ENCODE peak calls at places on chromosomes 3 and 15, in four cellular contexts. One of them, this sample, is unnamed.

GRCh38 chr3:188534633-188535032 is 380.7 kb downstream of the LPP start:
- DNase-seq in GM12878: no peak
- DNase-seq in NT2/D1: no peak
- DNase-seq in HepG2: no peak
- DNase-seq in this sample: no peak

GRCh38 chr3:69065318-69065964 is 13.3 kb upstream of the TMF1 start:
- DNase-seq in GM12878: no peak
- DNase-seq in NT2/D1: no peak
- DNase-seq in HepG2: no peak
- DNase-seq in this sample: no peak

GRCh38 chr3:78406396-78406795 is 1361.4 kb downstream of the ROBO1 start:
- DNase-seq in GM12878: no peak
- DNase-seq in NT2/D1: no peak
- DNase-seq in HepG2: no peak
- DNase-seq in this sample: no peak

GRCh38 chr3:114709102-114709501 is 415.3 kb downstream of the TIGIT start:
- DNase-seq in GM12878: no peak
- DNase-seq in NT2/D1: no peak
- DNase-seq in HepG2: no peak
- DNase-seq in this sample: no peak

GRCh38 chr15:25670025-25670554 is 193.0 kb downstream of the ATP10A start:
- DNase-seq in GM12878: no peak
- DNase-seq in NT2/D1: peak; percentile 81
- DNase-seq in HepG2: no peak
- DNase-seq in this sample: peak; percentile 12

GRCh38 chr3:158105710-158106438 is at the start of gene SHOX2:
- DNase-seq in GM12878: no peak
- DNase-seq in NT2/D1: no peak
- DNase-seq in HepG2: no peak
- DNase-seq in this sample: peak; percentile 34

GRCh38 chr15:101427606-101428487 is 61.7 kb downstream of the PCSK6 start:
- DNase-seq in GM12878: no peak
- DNase-seq in NT2/D1: no peak
- DNase-seq in HepG2: no peak
- DNase-seq in this sample: no peak

GRCh38 chr3:66404246-66404645 is 96.6 kb downstream of the LRIG1 start:
- DNase-seq in GM12878: no peak
- DNase-seq in NT2/D1: no peak
- DNase-seq in HepG2: no peak
- DNase-seq in this sample: no peak

GRCh38 chr15:101501703-101502373 is 12.3 kb upstream of the PCSK6 start:
- DNase-seq in GM12878: no peak
- DNase-seq in NT2/D1: no peak
- DNase-seq in HepG2: peak; percentile 66
- DNase-seq in this sample: peak; percentile 93

GRCh38 chr15:47505712-47506542 is 211.4 kb upstream of the SEMA6D start:
- DNase-seq in GM12878: no peak
- DNase-seq in NT2/D1: no peak
- DNase-seq in HepG2: no peak
- DNase-seq in this sample: no peak

GRCh38 chr3:194310060-194310481 is 41.1 kb downstream of the CPN2 start:
- DNase-seq in GM12878: no peak
- DNase-seq in NT2/D1: no peak
- DNase-seq in HepG2: no peak
- DNase-seq in this sample: no peak

GRCh38 chr15:31338879-31339557 is 12.4 kb downstream of the KLF13 start:
- DNase-seq in GM12878: peak; percentile 75
- DNase-seq in NT2/D1: no peak
- DNase-seq in HepG2: peak; percentile 38
- DNase-seq in this sample: no peak

GRCh38 chr3:126538966-126539365 is 15.0 kb downstream of the CHST13 start:
- DNase-seq in GM12878: no peak
- DNase-seq in NT2/D1: no peak
- DNase-seq in HepG2: no peak
- DNase-seq in this sample: no peak

GRCh38 chr3:126539558-126540250 is 15.7 kb downstream of the CHST13 start:
- DNase-seq in GM12878: no peak
- DNase-seq in NT2/D1: no peak
- DNase-seq in HepG2: no peak
- DNase-seq in this sample: no peak

GRCh38 chr3:126541628-126542339 is 16.9 kb downstream of the C3orf22 start:
- DNase-seq in GM12878: no peak
- DNase-seq in NT2/D1: no peak
- DNase-seq in HepG2: no peak
- DNase-seq in this sample: no peak

GRCh38 chr3:126540946-126541627 is 17.1 kb downstream of the CHST13 start:
- DNase-seq in GM12878: no peak
- DNase-seq in NT2/D1: no peak
- DNase-seq in HepG2: no peak
- DNase-seq in this sample: no peak

DNA sequence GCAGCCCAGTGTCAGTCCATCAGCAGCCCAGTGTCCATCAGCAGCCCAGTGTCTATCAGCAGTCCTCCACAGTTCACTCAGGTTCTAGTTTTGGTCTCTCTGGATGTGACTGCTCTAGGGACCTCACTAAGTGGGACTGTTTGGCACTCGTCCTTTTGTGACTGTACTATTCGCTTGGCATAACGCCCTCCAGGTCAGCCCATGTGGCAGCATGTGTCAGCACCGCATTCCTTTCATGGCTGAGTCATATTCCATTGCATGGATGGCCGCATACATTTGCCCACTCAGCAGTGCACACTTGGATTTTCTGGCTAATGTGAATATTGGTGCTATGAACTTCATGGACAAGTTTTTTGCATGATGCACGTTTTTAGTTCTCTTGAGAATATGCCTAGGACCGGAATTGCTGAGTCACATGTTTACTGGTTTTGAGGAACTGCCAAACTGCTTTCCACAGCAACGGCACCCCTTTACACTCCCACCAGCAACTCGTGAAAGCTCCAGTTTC is 16.4 kb downstream of the CHST13 start:
- DNase-seq in GM12878: no peak
- DNase-seq in NT2/D1: no peak
- DNase-seq in HepG2: no peak
- DNase-seq in this sample: no peak
- TF ChIP-seq SUZ12 in GM12878: no peak
- TF ChIP-seq SUZ12 in NT2/D1: no peak
- TF ChIP-seq SUZ12 in HepG2: no peak
- TF ChIP-seq SUZ12 in this sample: no peak

DNA sequence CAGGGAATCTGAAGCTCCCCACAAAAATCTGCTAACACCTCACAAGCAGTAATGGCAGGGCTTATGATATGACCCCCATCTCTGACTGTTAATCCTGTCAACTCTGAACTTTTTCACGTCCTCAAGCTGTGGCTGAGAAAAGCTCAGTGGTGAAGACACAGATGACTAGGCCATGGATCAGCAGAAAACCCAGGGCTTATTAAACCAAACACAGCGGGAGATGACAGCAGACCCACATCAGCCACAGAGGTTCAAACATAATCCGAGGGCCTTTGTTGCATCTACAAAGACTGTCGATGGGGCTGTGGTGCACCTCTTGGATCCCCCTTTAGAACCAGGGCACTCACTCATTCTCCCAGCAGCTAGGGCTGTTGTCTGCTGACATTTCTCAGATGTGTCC is 50.4 kb downstream of the GLB1 start:
- DNase-seq in GM12878: no peak
- DNase-seq in NT2/D1: no peak
- DNase-seq in HepG2: no peak
- DNase-seq in this sample: no peak
- TF ChIP-seq SUZ12 in GM12878: no peak
- TF ChIP-seq SUZ12 in NT2/D1: no peak
- TF ChIP-seq SUZ12 in HepG2: no peak
- TF ChIP-seq SUZ12 in this sample: no peak

GRCh38 chr15:41894791-41895463 is 1.1 kb upstream of the SPTBN5 start:
- DNase-seq in GM12878: peak; percentile 54
- DNase-seq in NT2/D1: no peak
- DNase-seq in HepG2: peak; percentile 35
- DNase-seq in this sample: no peak
- TF ChIP-seq SUZ12 in GM12878: no peak
- TF ChIP-seq SUZ12 in NT2/D1: no peak
- TF ChIP-seq SUZ12 in HepG2: no peak
- TF ChIP-seq SUZ12 in this sample: no peak

GRCh38 chr3:12436514-12437222 is 47.6 kb upstream of the TSEN2 start:
- DNase-seq in GM12878: no peak
- DNase-seq in NT2/D1: no peak
- DNase-seq in HepG2: no peak
- DNase-seq in this sample: no peak
- TF ChIP-seq SUZ12 in GM12878: no peak
- TF ChIP-seq SUZ12 in NT2/D1: no peak
- TF ChIP-seq SUZ12 in HepG2: no peak
- TF ChIP-seq SUZ12 in this sample: no peak

DNA sequence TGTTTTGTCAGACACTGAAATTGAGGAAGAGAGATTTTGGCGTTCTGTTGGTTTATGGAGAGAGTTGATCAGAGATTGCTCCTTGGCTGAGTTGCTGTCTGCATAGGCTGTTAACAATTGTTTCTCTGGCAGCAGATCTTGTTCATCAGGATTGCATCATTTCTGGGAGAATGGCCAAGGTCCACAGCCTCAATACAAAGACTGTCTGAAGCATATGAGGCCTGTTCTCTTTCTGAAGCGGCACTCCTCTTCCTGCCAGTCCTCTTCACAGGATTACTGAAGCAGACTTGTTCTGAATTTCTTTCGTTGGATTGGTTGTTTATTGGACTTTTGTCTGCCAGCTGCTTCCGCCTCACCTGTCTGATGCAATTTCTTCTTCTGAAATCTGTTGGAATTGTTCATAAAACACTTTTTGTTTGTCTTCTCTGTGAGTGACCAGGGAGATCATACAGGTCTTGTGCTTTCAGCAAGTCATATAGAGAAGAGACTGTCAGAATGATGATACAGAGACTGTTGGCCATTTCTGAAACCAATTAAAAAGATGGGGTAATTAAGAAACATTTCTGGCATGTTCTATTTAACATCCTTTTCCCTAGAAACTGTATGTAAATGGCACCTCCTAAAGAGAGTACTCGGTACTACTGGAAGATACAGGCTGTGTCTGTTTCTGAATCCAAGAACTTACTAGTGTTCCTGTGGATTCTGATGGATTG is 25.5 kb downstream of the SETD5 start:
- DNase-seq in GM12878: no peak
- DNase-seq in NT2/D1: no peak
- DNase-seq in HepG2: peak; percentile 98
- DNase-seq in this sample: peak; percentile 49
- TF ChIP-seq SUZ12 in GM12878: no peak
- TF ChIP-seq SUZ12 in NT2/D1: no peak
- TF ChIP-seq SUZ12 in HepG2: no peak
- TF ChIP-seq SUZ12 in this sample: no peak

GRCh38 chr15:48644827-48645557 is 517 bp downstream of the FBN1 start:
- DNase-seq in GM12878: no peak
- DNase-seq in NT2/D1: no peak
- DNase-seq in HepG2: no peak
- DNase-seq in this sample: peak; percentile 26

GRCh38 chr15:48643776-48644497 is 1.6 kb downstream of the FBN1 start:
- DNase-seq in GM12878: no peak
- DNase-seq in NT2/D1: no peak
- DNase-seq in HepG2: no peak
- DNase-seq in this sample: no peak

GRCh38 chr15:48646364-48646763 is 855 bp upstream of the FBN1 start:
- DNase-seq in GM12878: no peak
- DNase-seq in NT2/D1: no peak
- DNase-seq in HepG2: no peak
- DNase-seq in this sample: no peak

GRCh38 chr15:48644498-48644826 is 1.0 kb downstream of the FBN1 start:
- DNase-seq in GM12878: no peak
- DNase-seq in NT2/D1: no peak
- DNase-seq in HepG2: no peak
- DNase-seq in this sample: no peak

DNA sequence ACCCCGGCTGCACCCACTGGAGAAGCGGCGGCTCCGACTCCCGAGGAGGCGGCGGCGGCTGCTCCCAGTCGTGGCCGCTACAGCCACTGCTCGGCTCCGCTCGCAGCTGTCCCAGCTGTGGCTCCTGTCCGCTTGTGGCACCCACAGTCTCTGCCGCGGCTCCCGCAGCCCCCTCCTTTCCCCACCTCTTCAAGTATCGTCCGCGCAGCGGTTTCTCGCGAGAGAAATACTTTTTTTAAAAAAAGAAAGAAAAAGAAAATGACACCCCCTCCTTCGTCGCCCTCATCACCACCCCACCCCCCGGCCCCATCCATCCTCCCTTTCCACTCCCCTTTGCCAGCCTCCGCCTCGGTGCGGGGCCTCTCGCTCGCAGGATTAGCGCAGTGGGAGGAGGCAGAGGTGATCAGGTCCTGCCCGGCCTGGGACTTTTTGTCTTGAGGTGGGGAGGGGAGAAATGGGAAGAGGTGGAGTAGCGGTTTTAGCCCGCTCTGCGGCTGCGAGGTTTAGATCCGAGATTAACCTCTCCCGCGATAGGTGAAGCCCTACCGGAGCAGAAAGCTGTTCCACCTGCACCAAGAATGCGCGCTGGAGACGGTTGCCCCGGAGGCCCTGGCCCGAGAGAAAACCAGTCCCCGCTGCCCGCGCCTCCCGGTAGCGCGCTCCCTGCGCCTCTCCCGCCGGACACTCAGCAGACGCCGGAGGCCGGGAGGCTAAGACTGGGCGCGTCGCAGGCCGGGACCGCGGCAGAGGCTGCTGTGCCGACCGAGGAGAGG is at the start of gene FBN1:
- DNase-seq in GM12878: peak; percentile 33
- DNase-seq in NT2/D1: peak; percentile 69
- DNase-seq in HepG2: peak; percentile 15
- DNase-seq in this sample: peak; percentile 53
- TF ChIP-seq SUZ12 in GM12878: no peak
- TF ChIP-seq SUZ12 in NT2/D1: no peak
- TF ChIP-seq SUZ12 in HepG2: no peak
- TF ChIP-seq SUZ12 in this sample: no peak

GRCh38 chr3:42300013-42300412 is 34.0 kb upstream of the CCK start:
- DNase-seq in GM12878: no peak
- DNase-seq in NT2/D1: peak; percentile 32
- DNase-seq in HepG2: peak; percentile 10
- DNase-seq in this sample: peak; percentile 48

GRCh38 chr3:42302924-42303634 is 37.1 kb upstream of the CCK start:
- DNase-seq in GM12878: peak; percentile 21
- DNase-seq in NT2/D1: no peak
- DNase-seq in HepG2: no peak
- DNase-seq in this sample: no peak

GRCh38 chr3:42300778-42301177 is 34.8 kb upstream of the CCK start:
- DNase-seq in GM12878: no peak
- DNase-seq in NT2/D1: no peak
- DNase-seq in HepG2: no peak
- DNase-seq in this sample: no peak

GRCh38 chr3:42301446-42302175 is 35.6 kb upstream of the CCK start:
- DNase-seq in GM12878: no peak
- DNase-seq in NT2/D1: no peak
- DNase-seq in HepG2: no peak
- DNase-seq in this sample: no peak

DNA sequence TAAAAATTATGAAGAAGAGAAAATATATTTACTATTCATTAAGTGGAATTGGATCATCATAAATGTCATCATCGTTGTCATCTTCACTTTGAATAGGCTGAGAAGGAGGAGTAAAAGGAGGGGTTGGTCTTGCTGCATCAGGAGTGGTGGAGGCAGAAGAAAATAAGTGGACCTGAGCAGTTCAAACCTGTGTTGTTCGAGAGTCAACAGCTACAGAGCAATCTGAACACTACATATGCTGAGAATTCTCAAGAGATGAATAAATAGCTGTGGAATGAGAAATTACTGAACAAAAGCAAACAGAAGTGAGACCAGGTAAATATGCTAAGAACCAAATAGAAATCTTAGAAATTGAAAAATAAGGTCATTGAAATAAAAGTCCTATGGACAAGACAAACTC is 32.3 kb upstream of the CCK start:
- DNase-seq in GM12878: no peak
- DNase-seq in NT2/D1: no peak
- DNase-seq in HepG2: no peak
- DNase-seq in this sample: no peak
- TF ChIP-seq SUZ12 in GM12878: no peak
- TF ChIP-seq SUZ12 in NT2/D1: no peak
- TF ChIP-seq SUZ12 in HepG2: no peak
- TF ChIP-seq SUZ12 in this sample: no peak

This sample was measured in HEK293T.